ENCODE peak calls at places on chromosomes 2 and 18, in seven cellular contexts. M is psoas muscle, I is lower lobe of right lung, A is brain microvascular endothelial cell, P is fibroblast of lung, F is tibial nerve, C is cardiac muscle cell. U is an unnamed sample. For H3K36me3, the result is how much of the 10 kb centered on the place peaks cover.

GRCh38 chr2:236117396-236117795 is 50.8 kb downstream of the GBX2 start:
- DNase-seq in I (no peak), C (no peak), M (no peak), P (no peak), F (no peak), A (no peak), U (no peak)

GRCh38 chr2:1301056-1301455 is 112.2 kb upstream of the TPO start:
- DNase-seq in I (no peak), P (no peak), A (no peak), F (no peak), M (no peak), C (no peak), U (no peak)

GRCh38 chr2:183511154-183511553 is 386.9 kb downstream of the NUP35 start:
- DNase-seq in F (no peak), I (no peak), A (no peak), C (no peak), M (no peak), P (no peak), U (no peak)

GRCh38 chr2:170521299-170521698 is 193.8 kb upstream of the SP5 start:
- DNase-seq in A (no peak), F (no peak), P (no peak), C (no peak), I (no peak), M (no peak), U (no peak)

GRCh38 chr2:237156131-237156856 is 70.6 kb downstream of the COPS8 start:
- DNase-seq in P (peak), C (no peak), M (peak), F (peak), A (peak), I (no peak), U (no peak)

GRCh38 chr2:202109737-202110184 is 36.7 kb downstream of the KIAA2012 start:
- DNase-seq in C (no peak), I (no peak), M (peak), F (peak), A (peak), P (peak), U (no peak)

GRCh38 chr18:22542400-22542835 is 124.7 kb upstream of the CTAGE1 start:
- DNase-seq in A (peak), P (peak), I (peak), C (no peak), F (no peak), M (peak), U (no peak)

GRCh38 chr2:217838409-217838831 is 164.4 kb downstream of the TNS1 start:
- DNase-seq in A (no peak), I (no peak), M (no peak), P (no peak), C (no peak), F (no peak), U (no peak)

GRCh38 chr2:205701509-205701908 is 19.2 kb downstream of the NRP2 start:
- DNase-seq in M (no peak), F (no peak), I (no peak), A (no peak), C (no peak), P (no peak), U (no peak)

GRCh38 chr2:120926463-120927165 is 190.9 kb downstream of the GLI2 start:
- DNase-seq in C (no peak), F (no peak), I (no peak), P (no peak), M (no peak), A (no peak), U (no peak)

GRCh38 chr2:69164379-69164778 is 151.4 kb downstream of the ANTXR1 start:
- DNase-seq in I (no peak), C (peak), P (peak), F (no peak), M (no peak), A (peak), U (no peak)

GRCh38 chr2:109128048-109128465 is 948 bp upstream of the SH3RF3 start:
- DNase-seq in P (peak), A (peak), M (peak), F (peak), C (peak), I (peak), U (peak)

GRCh38 chr2:197464180-197464579 is 10.8 kb downstream of the COQ10B start:
- DNase-seq in A (no peak), I (no peak), C (no peak), P (peak), F (no peak), M (no peak), U (no peak)
- H3K36me3 ChIP-seq in A (half or more), I (half or more), C (under half), P (under half), F (under half), M (under half), U (under half)

GRCh38 chr2:157426477-157426994 is 17.4 kb downstream of the CYTIP start:
- DNase-seq in A (no peak), F (no peak), C (no peak), P (no peak), I (no peak), M (no peak), U (no peak)
- H3K36me3 ChIP-seq in A (under half), F (under half), C (under half), P (under half), I (under half), M (under half), U (half or more)

GRCh38 chr2:222468338-222468737 is 44.0 kb downstream of the SGPP2 start:
- DNase-seq in C (peak), P (no peak), A (no peak), F (no peak), M (peak), I (no peak), U (no peak)
- H3K36me3 ChIP-seq in C (under half), P (under half), A (under half), F (under half), M (under half), I (under half), U (under half)

DNA sequence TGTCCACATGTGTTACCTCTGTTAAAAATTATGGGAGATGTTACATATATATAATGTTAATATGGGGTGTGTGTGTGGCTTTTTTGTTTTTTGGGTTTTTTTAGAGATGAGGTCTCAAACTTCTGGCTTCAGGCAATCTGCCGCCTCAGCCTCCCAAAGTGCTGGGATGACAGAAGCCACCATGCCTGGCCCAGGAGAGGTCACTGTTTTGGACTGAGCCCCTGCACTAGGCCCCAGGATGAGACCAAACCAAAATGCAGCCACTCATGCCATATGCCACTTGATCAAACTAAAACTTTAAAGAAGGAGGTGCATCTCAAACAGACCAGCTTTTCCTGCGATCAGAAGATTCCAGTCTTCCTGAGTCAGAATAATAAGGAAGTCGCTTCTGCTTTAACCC is 2.5 kb downstream of the ADI1 start:
- DNase-seq in C (no peak), F (no peak), M (no peak), A (no peak), P (no peak), I (no peak), U (no peak)
- H3K36me3 ChIP-seq in C (under half), F (under half), M (under half), A (under half), P (under half), I (under half), U (under half)

DNA sequence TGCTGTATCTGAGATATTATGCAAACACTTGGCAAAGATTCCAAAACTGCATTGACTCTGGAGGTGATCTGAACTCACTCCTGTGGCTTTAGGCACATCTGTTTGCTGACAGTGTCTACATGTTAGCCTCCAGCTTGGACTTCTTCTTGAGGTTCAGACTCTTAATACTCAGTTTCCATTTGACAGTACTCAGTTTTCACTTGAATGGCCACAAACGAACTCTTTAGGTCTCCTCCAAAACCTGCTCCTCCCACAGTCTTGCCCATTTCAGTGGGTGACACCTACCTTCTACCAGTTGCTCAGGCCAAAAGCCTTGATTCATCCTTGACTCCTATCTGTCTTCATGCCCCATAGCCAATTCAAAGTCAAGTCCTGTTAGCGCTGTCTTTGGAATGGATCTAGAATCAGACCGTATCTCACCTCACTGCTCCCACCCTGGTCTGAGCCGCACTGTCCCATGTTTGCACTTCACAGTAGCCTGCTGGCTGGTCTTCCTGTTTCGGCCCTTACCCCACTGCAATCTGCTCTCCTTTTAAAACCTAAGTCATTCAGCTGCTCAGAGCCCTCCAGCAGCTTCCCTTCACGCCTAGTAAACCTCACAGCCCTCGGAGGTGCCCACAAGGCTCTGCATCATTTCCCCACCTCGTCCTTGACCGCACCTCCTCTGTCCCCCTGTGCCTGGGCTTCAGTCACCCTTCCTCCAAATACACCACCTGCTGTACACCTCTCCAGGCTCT is 10.5 kb downstream of the ATG16L1 start:
- DNase-seq in P (no peak), A (no peak), F (no peak), C (no peak), M (no peak), I (no peak), U (no peak)
- H3K36me3 ChIP-seq in P (under half), A (half or more), F (under half), C (under half), M (under half), I (half or more), U (half or more)

GRCh38 chr2:238173692-238174091 is 14.9 kb downstream of the ERFE start:
- DNase-seq in F (no peak), M (no peak), A (no peak), C (no peak), P (no peak), I (no peak), U (no peak)

GRCh38 chr2:238170386-238171071 is 11.8 kb downstream of the ERFE start:
- DNase-seq in M (peak), I (peak), F (no peak), C (no peak), P (peak), A (no peak), U (no peak)

GRCh38 chr2:238174291-238174690 is 15.5 kb downstream of the ERFE start:
- DNase-seq in A (no peak), M (no peak), P (no peak), C (no peak), F (no peak), I (no peak), U (no peak)

GRCh38 chr2:238171575-238172187 is 12.9 kb downstream of the ERFE start:
- DNase-seq in C (no peak), I (no peak), A (no peak), F (no peak), P (peak), M (no peak), U (no peak)

GRCh38 chr2:238172439-238172838 is 13.7 kb downstream of the ERFE start:
- DNase-seq in C (no peak), F (no peak), A (no peak), M (no peak), P (no peak), I (no peak), U (no peak)
- H3K36me3 ChIP-seq in C (under half), F (under half), A (under half), M (under half), P (under half), I (half or more), U (half or more)

U was measured in CD8-positive, alpha-beta T cell.